ENCODE peak calls at places on chromosomes 6 and 20, in four cellular contexts. S, G, H and L are unnamed samples. For H3K4me1 and H3K9me3, the result is how much of the 10 kb centered on the place peaks cover.

GRCh38 chr20:48283470-48284110 is 498.3 kb upstream of the SULF2 start:
- DNase-seq in S (no peak), G (no peak), H (peak), L (peak)

GRCh38 chr20:63955281-63955845 is 853 bp downstream of the UCKL1 start:
- DNase-seq in G (peak), H (no peak), S (no peak), L (peak)

GRCh38 chr6:135935951-135936601 is 84.6 kb downstream of the PDE7B start:
- DNase-seq in G (no peak), S (no peak), H (no peak), L (no peak)

GRCh38 chr6:10577112-10577511 is 56.0 kb downstream of the GCNT2 start:
- DNase-seq in H (no peak), G (no peak), S (no peak), L (no peak)

GRCh38 chr6:142446576-142446975 is 144.8 kb downstream of the ADGRG6 start:
- DNase-seq in S (no peak), G (no peak), H (no peak), L (no peak)

GRCh38 chr20:36314734-36315544 is 8.8 kb downstream of the DLGAP4 start:
- DNase-seq in G (no peak), S (no peak), H (peak), L (peak)

GRCh38 chr6:151448623-151449022 is 3.3 kb downstream of the RMND1 start:
- DNase-seq in S (no peak), G (no peak), H (no peak), L (no peak)

GRCh38 chr6:87926072-87926471 is 121.6 kb upstream of the SPACA1 start:
- DNase-seq in S (no peak), G (no peak), H (no peak), L (no peak)

GRCh38 chr20:1665345-1665744 is 7.8 kb upstream of the SIRPG start:
- DNase-seq in S (no peak), G (no peak), H (no peak), L (no peak)

GRCh38 chr6:30047220-30047619 is 13.8 kb upstream of the POLR1H start:
- DNase-seq in G (no peak), S (no peak), H (no peak), L (no peak)

GRCh38 chr6:34578445-34579262 is 22.5 kb upstream of the SPDEF start:
- DNase-seq in G (no peak), S (no peak), H (no peak), L (no peak)

GRCh38 chr6:12576389-12576788 is 140.2 kb upstream of the PHACTR1 start:
- DNase-seq in S (no peak), H (no peak), G (no peak), L (peak)

GRCh38 chr6:12331951-12332749 is 42.0 kb downstream of the EDN1 start:
- DNase-seq in H (no peak), G (no peak), S (no peak), L (peak)

GRCh38 chr6:87702589-87702945 is 534 bp upstream of the AKIRIN2 start:
- DNase-seq in G (no peak), S (no peak), H (no peak), L (no peak)

GRCh38 chr6:41523957-41524633 is 22.1 kb upstream of the FOXP4 start:
- DNase-seq in G (no peak), H (no peak), S (no peak), L (no peak)

GRCh38 chr6:163671355-163671754 is 256.8 kb downstream of the QKI start:
- DNase-seq in G (no peak), S (no peak), H (no peak), L (no peak)

DNA sequence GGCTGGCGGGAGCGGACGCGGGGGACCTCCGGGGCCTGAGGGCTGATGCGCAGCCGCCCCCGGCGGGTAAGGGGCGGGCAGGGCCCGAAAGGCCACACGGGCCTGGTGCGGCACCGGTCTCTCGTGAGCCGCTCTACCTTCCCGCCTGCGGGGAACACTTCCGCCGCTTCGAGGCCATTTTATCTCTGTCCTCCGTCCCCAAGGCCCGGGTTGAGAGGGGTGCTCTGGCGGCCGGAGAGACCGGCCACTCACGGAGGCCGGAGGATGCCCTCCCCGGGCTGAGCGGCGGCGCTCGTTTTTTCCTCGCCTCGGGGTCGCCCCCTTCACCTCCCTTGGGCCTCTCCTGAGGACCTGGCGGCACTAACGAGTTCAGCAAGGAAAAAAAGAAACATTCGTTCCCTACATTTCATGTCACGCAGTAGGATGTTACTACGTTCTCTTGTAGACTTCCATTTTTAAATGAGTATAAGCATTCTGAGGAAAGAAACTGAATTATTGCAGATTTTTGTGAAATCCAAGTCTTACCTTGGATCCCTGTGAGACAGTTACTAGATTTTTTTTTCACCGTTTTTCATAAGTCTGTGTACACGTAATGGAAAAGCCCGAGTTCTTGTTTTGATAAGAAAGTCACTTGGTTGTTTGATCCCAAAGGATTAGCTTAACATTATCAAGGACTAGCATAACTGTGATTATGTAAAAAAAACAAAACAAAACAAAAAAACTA is 573 bp downstream of the WTAP start:
- DNase-seq in H (no peak), S (peak), G (no peak), L (peak)
- H3K4me1 ChIP-seq in H (under half), S (under half), G (under half), L (under half)

GRCh38 chr6:97790926-97791590 is 508.0 kb upstream of the MMS22L start:
- DNase-seq in S (no peak), G (no peak), H (no peak), L (no peak)
- H3K9me3 ChIP-seq in S (under half), G (under half), H (under half), L (under half)

DNA sequence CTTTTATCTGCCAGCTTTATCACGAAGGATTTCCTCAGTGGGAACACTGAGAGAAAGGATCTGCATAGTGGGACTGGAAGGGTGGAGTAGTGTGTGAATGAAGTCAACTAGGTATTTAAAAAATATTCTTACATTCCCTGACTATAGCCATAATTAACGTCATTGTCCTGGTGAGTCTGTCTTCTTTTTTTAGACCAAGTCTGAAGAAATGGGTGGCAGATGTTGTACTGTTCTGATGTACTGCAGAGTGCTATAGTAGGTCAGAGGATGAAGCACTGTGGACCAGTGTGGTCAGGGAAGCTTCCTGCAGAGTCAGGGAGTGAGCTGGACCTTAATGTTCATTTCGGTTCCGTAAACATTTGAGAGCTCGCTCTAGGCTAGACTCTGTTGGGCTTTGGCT is 11.9 kb downstream of the TULP4 start:
- DNase-seq in G (no peak), S (no peak), H (no peak), L (no peak)
- H3K4me1 ChIP-seq in G (under half), S (under half), H (under half), L (under half)

GRCh38 chr6:108565893-108566292 is 5.2 kb downstream of the FOXO3 start:
- DNase-seq in S (no peak), H (peak), G (no peak), L (peak)
- H3K9me3 ChIP-seq in S (under half), H (under half), G (under half), L (under half)

DNA sequence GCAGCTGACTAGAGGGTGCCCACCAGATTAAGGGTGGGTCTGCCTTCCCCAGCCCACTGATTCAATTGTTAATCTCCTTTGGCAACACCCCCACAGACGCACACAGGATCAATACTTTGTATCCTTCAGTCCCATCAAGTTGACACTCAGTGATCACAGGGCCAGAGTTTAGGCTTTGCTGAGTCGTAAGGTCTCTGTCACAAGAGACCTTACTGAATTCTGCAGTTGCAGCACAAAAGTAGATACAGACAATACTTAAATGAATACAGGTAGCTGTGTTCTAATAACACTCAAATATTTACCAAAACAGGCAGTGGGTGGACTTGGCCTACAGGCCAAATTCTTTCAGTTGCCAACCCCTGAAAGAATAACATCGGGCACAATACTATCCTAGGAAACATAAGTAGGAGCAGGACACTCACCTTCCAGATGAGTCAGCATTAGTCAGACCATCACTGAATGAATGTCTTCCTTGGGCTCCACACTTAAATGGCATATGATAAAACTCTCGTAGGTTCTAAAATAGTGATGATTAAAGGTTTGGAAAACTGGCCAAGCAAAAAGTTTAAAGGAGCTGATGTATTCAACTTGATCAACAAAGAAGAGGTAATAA is 190.0 kb downstream of the UBE3D start:
- DNase-seq in H (no peak), G (no peak), S (no peak), L (no peak)
- H3K4me1 ChIP-seq in H (under half), G (under half), S (under half), L (under half)

GRCh38 chr6:22590423-22590822 is 21.1 kb downstream of the HDGFL1 start:
- DNase-seq in H (no peak), S (no peak), G (peak), L (peak)
- H3K9me3 ChIP-seq in H (under half), S (under half), G (under half), L (under half)